ENCODE peak calls at places on chromosomes 4 and X, in six cellular contexts. A is neuronal stem cell, T is neural progenitor cell, D is PC-9, V is mesenchymal stem cell, S is H9. G is an unnamed sample. For H3K4me1, the result is how much of the 10 kb centered on the place peaks cover.

GRCh38 chrX:39577976-39578962 is 519.5 kb downstream of the BCOR start:
- DNase-seq in A (no peak), T (no peak), D (no peak), V (peak), S (no peak), G (peak)

GRCh38 chrX:153343674-153344073 is 9.7 kb downstream of the ZNF275 start:
- DNase-seq in A (no peak), T (no peak), D (no peak), V (no peak), S (no peak), G (no peak)

GRCh38 chr4:40316333-40316781 is 18.8 kb upstream of the CHRNA9 start:
- DNase-seq in A (no peak), T (no peak), D (peak), V (peak), S (no peak), G (peak)

GRCh38 chr4:38572798-38573197 is 91.2 kb upstream of the KLF3 start:
- DNase-seq in A (no peak), T (no peak), D (no peak), V (no peak), S (no peak), G (no peak)

GRCh38 chrX:49991718-49992117 is 69.3 kb downstream of the CLCN5 start:
- DNase-seq in A (no peak), T (no peak), D (no peak), V (no peak), S (no peak), G (no peak)

GRCh38 chr4:145482209-145483021 is 762 bp downstream of the SMAD1 start:
- DNase-seq in A (peak), T (peak), D (peak), V (peak), S (peak), G (peak)

GRCh38 chr4:182903013-182903412 is 14.2 kb downstream of the DCTD start:
- DNase-seq in A (no peak), T (no peak), D (no peak), V (no peak), S (no peak), G (no peak)

GRCh38 chrX:123093792-123094191 is 90.3 kb upstream of the GRIA3 start:
- DNase-seq in A (no peak), T (no peak), D (no peak), V (no peak), S (no peak), G (no peak)

GRCh38 chrX:153477039-153477438 is 6.7 kb upstream of the HAUS7 start:
- DNase-seq in A (no peak), T (no peak), D (no peak), V (no peak), S (peak), G (peak)

GRCh38 chrX:115058276-115058675 is 40.9 kb upstream of the IL13RA2 start:
- DNase-seq in A (no peak), T (no peak), D (no peak), V (peak), S (no peak), G (peak)

GRCh38 chr4:12724520-12724919 is 759.6 kb downstream of the RAB28 start:
- DNase-seq in A (no peak), T (peak), D (no peak), V (peak), S (no peak), G (no peak)

GRCh38 chr4:688695-689497 is at the start of gene SLC49A3:
- DNase-seq in A (no peak), T (peak), D (no peak), V (no peak), S (peak), G (no peak)
- H3K4me2 ChIP-seq in A (peak), T (peak), D (peak), V (peak), S (peak), G (peak)

DNA sequence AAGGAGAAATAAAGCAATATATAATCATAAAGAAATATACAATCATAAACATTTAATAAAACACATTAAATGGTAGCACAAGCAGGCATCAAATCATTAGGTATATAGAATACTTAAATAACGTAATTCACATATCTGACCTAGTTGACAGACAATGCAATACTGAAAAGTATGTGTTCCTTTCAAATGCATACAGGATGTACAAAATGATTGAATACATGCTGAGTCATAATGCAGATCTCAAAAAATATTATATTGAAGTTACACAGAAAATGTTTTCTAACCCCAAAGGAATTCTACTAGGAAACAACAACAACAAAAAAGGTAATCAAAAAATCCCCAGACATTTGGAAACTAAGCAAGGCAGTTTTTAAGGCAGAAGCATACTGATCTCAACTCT is 1072.0 kb upstream of the INTU start:
- DNase-seq in A (no peak), T (no peak), D (no peak), V (no peak), S (no peak), G (no peak)
- H2AFZ ChIP-seq in A (no peak), T (no peak), D (no peak), V (no peak), S (no peak), G (no peak)

DNA sequence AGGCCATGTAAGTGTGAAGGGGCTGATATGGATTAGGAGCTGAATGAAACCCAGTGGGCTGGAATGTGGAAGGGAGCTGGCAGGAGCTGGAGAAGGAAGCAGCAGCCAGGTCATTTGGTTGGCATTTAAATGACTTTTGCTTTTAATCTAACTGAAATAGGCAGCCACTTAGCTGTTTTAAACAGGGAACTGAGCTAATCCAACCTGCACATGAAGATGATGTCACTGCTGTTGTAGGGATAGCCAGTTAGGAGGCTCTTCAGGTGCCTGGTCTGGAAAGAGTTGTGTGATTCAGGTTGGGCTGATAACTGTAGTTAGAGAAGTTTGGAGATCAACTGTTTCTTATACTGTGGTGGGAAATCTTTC is 122.4 kb downstream of the PALLD start:
- DNase-seq in A (no peak), T (no peak), D (peak), V (no peak), S (no peak), G (peak)
- H3K4me1 ChIP-seq in A (under half), T (under half), D (under half), V (under half), S (under half), G (half or more)

DNA sequence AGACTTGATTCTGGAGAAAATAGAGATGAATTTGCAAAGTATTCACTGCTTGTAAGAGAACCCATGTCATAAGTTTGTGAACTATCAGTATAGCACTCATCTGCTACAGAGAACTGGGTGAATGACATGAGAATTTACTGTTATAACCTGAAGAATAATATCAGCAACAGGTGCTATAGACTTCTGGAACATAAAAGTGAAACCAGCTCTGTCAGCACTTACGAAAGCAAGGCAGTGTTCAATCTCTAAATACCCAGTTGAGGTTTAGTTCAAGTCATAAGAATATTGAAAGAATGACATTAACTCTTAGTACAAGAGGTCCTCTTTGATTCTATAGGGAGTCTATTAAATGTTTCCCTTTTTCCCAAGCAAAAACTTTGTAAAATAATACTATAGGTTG is 232.9 kb upstream of the ANKRD50 start:
- DNase-seq in A (no peak), T (no peak), D (no peak), V (no peak), S (no peak), G (no peak)
- H3K4me2 ChIP-seq in A (no peak), T (no peak), D (peak), V (no peak), S (no peak), G (peak)

GRCh38 chr4:163249042-163249441 is 82.4 kb upstream of the NAF1 start:
- DNase-seq in A (no peak), T (no peak), D (no peak), V (no peak), S (no peak), G (no peak)

GRCh38 chr4:163243297-163243981 is 76.7 kb upstream of the NAF1 start:
- DNase-seq in A (no peak), T (no peak), D (no peak), V (no peak), S (no peak), G (no peak)

GRCh38 chr4:163245044-163245443 is 78.4 kb upstream of the NAF1 start:
- DNase-seq in A (no peak), T (no peak), D (no peak), V (no peak), S (no peak), G (no peak)
- H2AFZ ChIP-seq in A (no peak), T (no peak), D (no peak), V (no peak), S (no peak), G (no peak)

GRCh38 chr4:1244081-1244977 is 4.6 kb downstream of the CTBP1 start:
- DNase-seq in A (no peak), T (no peak), D (no peak), V (no peak), S (no peak), G (no peak)
- H3K4me1 ChIP-seq in A (under half), T (under half), D (under half), V (half or more), S (under half), G (under half)

GRCh38 chr4:171813195-171813955 is at the start of gene GALNTL6:
- DNase-seq in A (peak), T (peak), D (no peak), V (peak), S (peak), G (peak)

GRCh38 chr4:171814545-171814944 is 1.3 kb downstream of the GALNTL6 start:
- DNase-seq in A (no peak), T (peak), D (no peak), V (peak), S (no peak), G (no peak)

GRCh38 chr4:171817026-171817425 is 3.8 kb downstream of the GALNTL6 start:
- DNase-seq in A (no peak), T (no peak), D (no peak), V (no peak), S (no peak), G (no peak)

GRCh38 chr4:171809854-171810253 is 3.4 kb upstream of the GALNTL6 start:
- DNase-seq in A (no peak), T (no peak), D (no peak), V (no peak), S (no peak), G (no peak)

DNA sequence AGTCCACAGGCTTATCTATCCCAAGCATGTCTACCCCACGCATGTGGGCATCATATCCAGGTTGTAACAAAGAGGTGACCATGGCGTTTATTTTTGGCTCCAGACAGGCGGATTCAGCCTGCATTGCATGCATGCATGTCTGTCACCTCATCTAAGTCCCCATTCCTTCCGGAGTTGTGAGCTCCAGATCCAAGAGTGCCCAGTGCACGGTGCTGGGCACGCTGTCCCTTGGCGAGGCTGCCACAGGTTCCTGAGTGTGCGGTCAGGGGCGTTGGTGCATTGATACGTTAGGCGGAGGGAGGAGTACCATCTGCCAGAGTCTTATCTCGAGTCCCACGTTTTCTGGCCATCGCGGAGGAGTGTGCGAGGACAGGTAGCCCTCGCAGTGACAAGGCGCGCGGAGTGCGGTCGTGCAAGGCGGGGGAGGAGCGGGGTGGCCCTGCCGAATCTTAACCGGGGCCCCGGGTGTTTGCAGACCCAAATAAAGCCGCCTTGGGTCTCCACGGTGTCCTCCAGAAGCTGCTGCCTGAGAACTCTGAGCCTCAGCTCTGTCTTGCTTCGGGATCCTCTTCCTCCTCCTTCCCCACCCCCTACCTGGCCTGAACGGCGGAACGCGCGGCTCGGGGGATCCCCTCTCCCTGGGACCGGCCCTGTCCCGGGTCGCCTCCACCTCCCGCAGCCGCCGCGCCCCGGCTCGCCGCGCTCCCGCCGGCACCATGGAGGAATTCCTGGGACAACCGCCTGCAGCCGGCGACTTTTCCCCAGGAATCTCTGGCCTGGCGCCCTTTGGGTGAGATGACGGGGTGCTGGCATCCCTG is 618 bp upstream of the GALNTL6 start:
- DNase-seq in A (peak), T (peak), D (no peak), V (peak), S (peak), G (no peak)
- H3K4me2 ChIP-seq in A (peak), T (peak), D (no peak), V (peak), S (peak), G (peak)

DNA sequence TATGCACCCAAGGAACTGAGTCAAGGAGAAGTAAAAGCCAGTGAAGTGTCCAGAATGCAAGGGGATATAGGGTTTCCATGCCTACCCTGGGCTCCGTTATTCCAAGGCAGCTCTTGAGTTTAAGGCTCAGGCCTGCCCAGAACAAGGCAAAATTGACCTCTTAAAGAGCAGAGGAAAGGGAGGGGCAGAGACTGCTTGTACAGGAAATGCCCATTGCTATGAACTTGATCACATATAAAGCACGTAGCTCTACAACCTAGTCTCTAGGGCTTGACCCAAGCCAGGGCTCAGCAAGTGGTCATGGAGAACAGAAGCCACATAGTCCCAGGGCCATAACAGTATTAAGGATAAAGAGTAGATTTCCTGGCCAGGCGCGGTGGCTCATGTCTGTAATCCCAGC is 58.2 kb upstream of the MSN start:
- DNase-seq in A (no peak), T (no peak), D (no peak), V (no peak), S (no peak), G (no peak)
- H2AFZ ChIP-seq in A (no peak), T (no peak), D (no peak), V (no peak), S (no peak), G (no peak)